ENCODE peak calls at places on chromosomes 2 and 18, in four cellular contexts. C, O, N and W are unnamed samples.

GRCh38 chr18:61322265-61322873 is 10.9 kb upstream of the CDH20 start:
- DNase-seq in C (peak), N (peak), O (no peak), W (peak)

GRCh38 chr18:13292736-13293135 is 74.2 kb downstream of the LDLRAD4 start:
- DNase-seq in N (no peak), C (no peak), O (no peak), W (no peak)

GRCh38 chr2:85741811-85742507 is 11.8 kb upstream of the ATOH8 start:
- DNase-seq in N (no peak), C (peak), O (peak), W (peak)

GRCh38 chr2:172434821-172435607 is 7.6 kb downstream of the ITGA6 start:
- DNase-seq in O (no peak), C (peak), N (no peak), W (no peak)

GRCh38 chr2:42755161-42755900 is 8.6 kb downstream of the OXER1 start:
- DNase-seq in N (no peak), C (no peak), O (no peak), W (no peak)

GRCh38 chr2:227097495-227098161 is 66.4 kb downstream of the COL4A4 start:
- DNase-seq in O (no peak), C (no peak), N (no peak), W (no peak)

GRCh38 chr2:27086722-27087446 is at the start of gene KHK:
- DNase-seq in C (peak), O (peak), N (no peak), W (no peak)

GRCh38 chr2:40230717-40231300 is 221.1 kb downstream of the SLC8A1 start:
- DNase-seq in C (no peak), N (no peak), O (no peak), W (no peak)

GRCh38 chr18:3029215-3029972 is 16.4 kb upstream of the LPIN2 start:
- DNase-seq in O (no peak), N (no peak), C (no peak), W (no peak)

GRCh38 chr2:228180126-228181097 is 1.1 kb downstream of the SPHKAP start:
- DNase-seq in O (no peak), N (peak), C (peak), W (peak)

GRCh38 chr2:97713296-97714083 is at the start of gene ZAP70:
- DNase-seq in O (peak), C (no peak), N (no peak), W (no peak)